ENCODE peak calls at places on chromosomes 5 and 9, in six cellular contexts. O, Q, T, U, D and L are unnamed samples. For H3K4me1, the result is how much of the 10 kb centered on the place peaks cover.

GRCh38 chr5:138646671-138647070 is 71.5 kb upstream of the HSPA9 start:
- DNase-seq in O (no peak), Q (no peak), T (no peak), U (no peak), D (no peak), L (no peak)

GRCh38 chr5:2155556-2155955 is 272.8 kb upstream of the IRX4 start:
- DNase-seq in O (no peak), Q (no peak), T (no peak), U (no peak), D (no peak), L (no peak)

GRCh38 chr5:179261301-179262125 is 83.7 kb downstream of the ADAMTS2 start:
- DNase-seq in O (peak), Q (peak), T (no peak), U (no peak), D (no peak), L (no peak)

GRCh38 chr5:62152394-62153123 is 153.4 kb upstream of the KIF2A start:
- DNase-seq in O (no peak), Q (no peak), T (no peak), U (no peak), D (no peak), L (no peak)

GRCh38 chr5:93274291-93274690 is 306.7 kb downstream of the NR2F1-AS1 start:
- DNase-seq in O (no peak), Q (no peak), T (no peak), U (no peak), D (no peak), L (no peak)

GRCh38 chr5:9343146-9343850 is 202.6 kb downstream of the SEMA5A start:
- DNase-seq in O (no peak), Q (no peak), T (no peak), U (no peak), D (no peak), L (no peak)

GRCh38 chr5:141858084-141858765 is 20.0 kb downstream of the PCDH1 start:
- DNase-seq in O (peak), Q (no peak), T (no peak), U (no peak), D (no peak), L (no peak)

GRCh38 chr5:43389679-43390329 is 22.4 kb downstream of the CCL28 start:
- DNase-seq in O (peak), Q (peak), T (peak), U (no peak), D (peak), L (peak)

GRCh38 chr9:137429974-137430722 is 7.0 kb downstream of the NOXA1 start:
- DNase-seq in O (peak), Q (peak), T (no peak), U (peak), D (no peak), L (peak)

GRCh38 chr5:33205727-33206410 is 234.9 kb upstream of the TARS1 start:
- DNase-seq in O (no peak), Q (no peak), T (peak), U (no peak), D (no peak), L (no peak)
- H3K4me3 ChIP-seq in O (no peak), Q (no peak), T (no peak), U (no peak), D (no peak), L (no peak)

GRCh38 chr5:73825219-73825618 is 199.2 kb downstream of the ARHGEF28 start:
- DNase-seq in O (no peak), Q (no peak), T (no peak), U (no peak), D (no peak), L (no peak)

GRCh38 chr5:73826301-73826700 is 200.3 kb downstream of the ARHGEF28 start:
- DNase-seq in O (no peak), Q (no peak), T (no peak), U (no peak), D (no peak), L (no peak)

GRCh38 chr5:73823508-73823925 is 197.5 kb downstream of the ARHGEF28 start:
- DNase-seq in O (no peak), Q (no peak), T (no peak), U (no peak), D (no peak), L (no peak)

GRCh38 chr5:73826761-73827450 is 200.9 kb downstream of the ARHGEF28 start:
- DNase-seq in O (no peak), Q (no peak), T (no peak), U (no peak), D (peak), L (no peak)

GRCh38 chr5:73825736-73826135 is 199.7 kb downstream of the ARHGEF28 start:
- DNase-seq in O (no peak), Q (no peak), T (no peak), U (no peak), D (no peak), L (no peak)
- H3K4me1 ChIP-seq in O (under half), Q (under half), T (under half), U (under half), D (half or more), L (under half)

GRCh38 chr5:12743582-12743981 is 839.3 kb upstream of the CTNND2 start:
- DNase-seq in O (peak), Q (no peak), T (no peak), U (no peak), D (no peak), L (no peak)

GRCh38 chr5:12745537-12745936 is 841.3 kb upstream of the CTNND2 start:
- DNase-seq in O (no peak), Q (no peak), T (no peak), U (no peak), D (no peak), L (no peak)
- TF ChIP-seq CTCF in O (no peak), Q (no peak), T (no peak), U (no peak), D (no peak), L (no peak)

DNA sequence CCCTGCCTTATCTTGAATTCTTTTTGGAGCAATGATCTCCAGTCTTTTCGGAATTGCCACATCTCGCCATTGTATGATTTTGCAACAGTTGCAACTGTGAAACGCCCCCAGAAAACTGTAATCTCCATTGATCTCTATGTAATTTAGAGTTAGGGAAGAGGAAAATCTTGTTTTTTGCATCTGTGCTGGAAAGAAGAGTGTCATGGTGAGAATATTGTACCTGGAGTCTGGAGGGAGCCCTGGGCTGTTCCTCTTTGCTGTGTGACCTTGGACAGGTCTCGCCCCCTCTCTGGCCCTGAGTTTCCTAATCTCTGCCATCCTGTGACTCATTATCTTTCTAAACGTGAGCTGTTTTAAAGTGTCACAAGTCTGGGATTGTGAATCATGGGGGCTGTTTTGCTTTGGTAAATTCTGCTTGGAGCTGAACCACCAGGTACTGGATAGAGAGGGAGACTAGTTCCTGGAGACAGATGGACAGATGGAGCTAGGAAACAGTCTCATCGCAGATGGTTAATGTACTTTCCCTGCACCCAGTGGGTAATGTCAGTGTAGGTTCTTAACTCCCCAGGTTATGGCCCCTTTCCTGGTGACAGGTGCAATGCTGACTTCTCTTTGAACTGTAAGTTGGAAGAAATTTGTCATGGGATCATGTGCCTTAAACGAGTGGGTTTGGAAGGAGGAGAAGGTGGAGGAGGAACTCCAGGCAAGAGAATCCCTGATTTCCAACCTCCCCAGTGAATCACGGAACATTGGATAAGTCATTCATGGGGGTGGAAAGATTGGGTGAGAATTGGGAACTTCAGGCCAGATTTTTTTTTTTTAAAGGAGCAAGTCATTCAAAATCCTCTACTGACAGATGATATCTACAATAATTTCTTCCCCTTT is 19.6 kb downstream of the PPARGC1B start:
- DNase-seq in O (no peak), Q (no peak), T (no peak), U (no peak), D (no peak), L (no peak)
- H3K4me3 ChIP-seq in O (no peak), Q (no peak), T (no peak), U (no peak), D (no peak), L (no peak)

DNA sequence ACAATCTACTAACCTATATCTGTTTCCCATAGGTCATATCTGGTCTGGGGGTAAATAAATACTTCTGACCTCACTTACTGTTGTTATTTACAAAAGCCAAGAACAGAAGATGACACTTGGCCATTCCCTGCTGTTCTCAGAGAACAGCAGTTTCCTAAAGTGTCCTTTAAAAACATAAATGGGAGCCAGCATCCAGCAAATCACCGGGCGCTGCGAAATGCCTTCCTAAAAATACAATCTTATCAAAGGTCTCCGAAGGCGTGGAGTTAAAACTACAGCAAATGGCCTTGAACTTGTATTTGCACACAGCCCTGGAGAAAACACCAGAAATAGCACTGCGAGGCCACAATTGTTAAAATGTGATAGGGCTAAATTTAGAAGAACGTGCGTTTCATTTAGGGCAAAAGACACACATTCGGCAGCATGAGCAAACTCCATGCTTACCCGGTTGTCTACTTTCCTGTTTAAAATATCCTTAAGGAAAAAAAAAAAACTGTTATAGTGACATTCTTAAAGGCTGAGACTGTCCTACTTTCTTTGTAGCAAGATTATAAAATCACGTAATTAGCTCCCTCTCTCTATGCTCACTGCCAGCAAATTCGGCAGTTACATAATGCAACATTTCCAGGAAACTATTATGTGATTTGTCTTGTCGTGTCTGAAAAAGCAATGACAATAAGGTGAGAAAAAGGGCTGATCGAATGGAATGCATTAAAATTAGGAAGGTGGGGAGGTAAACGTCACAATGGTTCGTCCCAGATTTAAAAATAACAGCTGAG is 1.5 kb downstream of the NFIL3 start:
- DNase-seq in O (peak), Q (no peak), T (peak), U (no peak), D (peak), L (no peak)
- H3K4me1 ChIP-seq in O (under half), Q (under half), T (under half), U (under half), D (half or more), L (under half)

DNA sequence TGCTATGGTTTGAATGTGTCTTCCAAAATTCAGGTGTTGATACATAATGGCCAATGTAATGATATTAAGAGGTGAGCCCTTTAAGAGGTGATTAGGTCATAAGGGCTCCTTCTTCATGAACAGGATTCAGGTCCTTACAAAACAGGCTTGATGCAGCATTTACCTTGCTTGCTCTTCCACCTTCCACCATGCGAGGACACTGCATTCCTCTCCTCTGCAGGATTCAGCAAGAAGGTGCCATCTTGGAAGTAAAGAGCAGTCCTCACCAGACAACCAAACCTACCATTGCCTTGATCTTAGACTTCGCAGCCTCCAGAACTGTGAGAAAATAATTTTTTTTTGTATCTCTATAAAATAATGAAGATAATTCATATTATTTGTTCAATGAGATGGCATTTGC is 314.0 kb upstream of the SMARCA2 start:
- DNase-seq in O (peak), Q (no peak), T (no peak), U (no peak), D (no peak), L (no peak)
- TF ChIP-seq CTCF in O (peak), Q (no peak), T (no peak), U (no peak), D (no peak), L (no peak)

GRCh38 chr5:127875235-127876021 is 172.2 kb downstream of the CCDC192 start:
- DNase-seq in O (peak), Q (peak), T (peak), U (peak), D (peak), L (peak)
- H3K4me3 ChIP-seq in O (no peak), Q (no peak), T (no peak), U (no peak), D (no peak), L (no peak)